ENCODE peak calls at places on chromosomes 1 and 21, in four cellular contexts. M is heart right ventricle, T is NCI-H1092, O is occipital lobe. B is an unnamed sample.

GRCh38 chr1:95685091-95685490 is 451.1 kb downstream of the RWDD3 start:
- DNase-seq in M (no peak), T (no peak), O (no peak), B (peak)

GRCh38 chr1:41626146-41626545 is 141.7 kb upstream of the EDN2 start:
- DNase-seq in M (no peak), T (no peak), O (no peak), B (no peak)

GRCh38 chr21:35059742-35060141 is 10.6 kb upstream of the RUNX1 start:
- DNase-seq in M (no peak), T (no peak), O (no peak), B (no peak)

GRCh38 chr1:200409203-200409760 is 554 bp downstream of the ZNF281 start:
- DNase-seq in M (peak), T (no peak), O (peak), B (no peak)

GRCh38 chr1:60904079-60904852 is 178.1 kb upstream of the NFIA start:
- DNase-seq in M (peak), T (no peak), O (peak), B (no peak)

GRCh38 chr1:229843627-229844238 is 217.7 kb downstream of the URB2 start:
- DNase-seq in M (peak), T (no peak), O (no peak), B (peak)

GRCh38 chr1:91503332-91503900 is 2.8 kb downstream of the CDC7 start:
- DNase-seq in M (no peak), T (no peak), O (no peak), B (no peak)

GRCh38 chr1:43671193-43671592 is 21.2 kb downstream of the KDM4A start:
- DNase-seq in M (peak), T (no peak), O (no peak), B (no peak)

GRCh38 chr1:65812065-65812464 is 19.4 kb downstream of the PDE4B start:
- DNase-seq in M (peak), T (no peak), O (no peak), B (no peak)

GRCh38 chr1:228403231-228403631 is 3.4 kb downstream of the TRIM11 start:
- DNase-seq in M (no peak), T (no peak), O (no peak), B (no peak)

GRCh38 chr1:50418600-50419109 is 4.6 kb downstream of the DMRTA2 start:
- DNase-seq in M (no peak), T (no peak), O (no peak), B (no peak)

GRCh38 chr1:40898434-40898900 is 36.3 kb upstream of the CITED4 start:
- DNase-seq in M (no peak), T (no peak), O (no peak), B (no peak)

GRCh38 chr1:201917362-201918033 is 28.8 kb downstream of the SHISA4 start:
- DNase-seq in M (no peak), T (no peak), O (no peak), B (no peak)

GRCh38 chr1:93061895-93062792 is 16.9 kb upstream of the MTF2 start:
- DNase-seq in M (no peak), T (no peak), O (no peak), B (peak)

GRCh38 chr1:1890506-1891348 is at the start of gene GNB1:
- DNase-seq in M (peak), T (peak), O (peak), B (peak)

GRCh38 chr1:51912881-51913280 is 34.4 kb upstream of the NRDC start:
- DNase-seq in M (no peak), T (no peak), O (no peak), B (no peak)

GRCh38 chr1:228471762-228472398 is 15.3 kb upstream of the RNF187 start:
- DNase-seq in M (no peak), T (peak), O (no peak), B (peak)

GRCh38 chr1:209585672-209586071 is 2.2 kb downstream of the CAMK1G start:
- DNase-seq in M (peak), T (peak), O (peak), B (peak)